ENCODE peak calls at places on chromosomes 3 and 15, in six cellular contexts. K is mesothelial cell of epicardium; S is OCI-LY7; F is nephron progenitor cell; O is astrocyte; D is activated CD8-positive, alpha-beta memory T cell treated with anti-CD3 and anti-CD28 coated beads, Interleukin-2, amount 10 ng/mL, durations not matched to agents 7 days and 5 days. E is an unnamed sample.

GRCh38 chr15:45457641-45458539 is 64.7 kb downstream of the SLC30A4 start:
- DNase-seq in K (peak), S (peak), F (peak), O (peak), D (peak), E (peak)

GRCh38 chr15:31032959-31033358 is 41.5 kb upstream of the MTMR10 start:
- DNase-seq in K (no peak), S (no peak), F (no peak), O (peak), D (no peak), E (no peak)

GRCh38 chr15:40031300-40031699 is 7.7 kb downstream of the SRP14 start:
- DNase-seq in K (no peak), S (no peak), F (no peak), O (no peak), D (no peak), E (no peak)

GRCh38 chr15:44011238-44011873 is 183.7 kb downstream of the FRMD5 start:
- DNase-seq in K (no peak), S (no peak), F (no peak), O (no peak), D (no peak), E (no peak)

GRCh38 chr3:188745031-188745430 is 426.7 kb upstream of the TPRG1 start:
- DNase-seq in K (no peak), S (no peak), F (no peak), O (no peak), D (no peak), E (no peak)

GRCh38 chr3:101061312-101061711 is 68.1 kb upstream of the ABI3BP start:
- DNase-seq in K (no peak), S (no peak), F (no peak), O (no peak), D (no peak), E (no peak)

GRCh38 chr15:74318376-74319137 is 48.9 kb downstream of the CYP11A1 start:
- DNase-seq in K (no peak), S (no peak), F (no peak), O (no peak), D (no peak), E (no peak)

GRCh38 chr3:53773586-53774368 is 72.4 kb downstream of the CHDH start:
- DNase-seq in K (no peak), S (no peak), F (no peak), O (peak), D (no peak), E (peak)

GRCh38 chr3:31077021-31077601 is 182.7 kb upstream of the GADL1 start:
- DNase-seq in K (no peak), S (no peak), F (no peak), O (peak), D (peak), E (peak)

GRCh38 chr15:41774873-41775417 is 661 bp downstream of the MAPKBP1 start:
- DNase-seq in K (no peak), S (peak), F (no peak), O (no peak), D (peak), E (no peak)

GRCh38 chr3:18233987-18234716 is 191.0 kb downstream of the SATB1 start:
- DNase-seq in K (no peak), S (no peak), F (no peak), O (no peak), D (no peak), E (no peak)

GRCh38 chr3:185537369-185537970 is 14.9 kb downstream of the LIPH start:
- DNase-seq in K (no peak), S (peak), F (no peak), O (peak), D (peak), E (no peak)

GRCh38 chr3:112555535-112556170 is 6.1 kb downstream of the ATG3 start:
- DNase-seq in K (no peak), S (no peak), F (no peak), O (no peak), D (no peak), E (no peak)

E was measured in AG08396.